ENCODE peak calls at places on chromosome 18, in seven cellular contexts. Z is IMR-90, P is mesenchymal stem cell, J is H9, Y is H1, H is neuronal stem cell, W is trophoblast cell. F is an unnamed sample.

GRCh38 chr18:25563816-25564370 is 211.9 kb upstream of the ZNF521 start:
- DNase-seq in P (no peak), J (no peak), W (no peak), Z (no peak), Y (no peak), H (no peak), F (no peak)

GRCh38 chr18:40529478-40529877 is 1425.6 kb upstream of the PIK3C3 start:
- DNase-seq in W (peak; percentile 27), Z (peak; percentile 16), J (no peak), Y (no peak), H (no peak), P (peak; percentile 14), F (peak; percentile 52)

GRCh38 chr18:75923169-75923568 is 495.7 kb upstream of the SMIM21 start:
- DNase-seq in W (no peak), J (no peak), P (no peak), Y (no peak), Z (peak; percentile 1), H (no peak), F (peak; percentile 90)

GRCh38 chr18:31371970-31372369 is 4.6 kb upstream of the DSG4 start:
- DNase-seq in Y (no peak), H (no peak), P (no peak), W (no peak), Z (no peak), J (no peak), F (no peak)

GRCh38 chr18:24987271-24987932 is 364.6 kb downstream of the ZNF521 start:
- DNase-seq in W (no peak), J (peak; percentile 43), H (peak; percentile 11), P (peak; percentile 48), Z (peak; percentile 35), Y (no peak), F (peak; percentile 68)

GRCh38 chr18:76203552-76203951 is 291.5 kb downstream of the ZNF516 start:
- DNase-seq in J (no peak), P (no peak), Z (no peak), W (no peak), Y (no peak), H (no peak), F (no peak)

GRCh38 chr18:34932792-34933466 is 108.3 kb upstream of the MAPRE2 start:
- DNase-seq in J (no peak), W (peak; percentile 65), Z (no peak), H (no peak), Y (no peak), P (no peak), F (no peak)

GRCh38 chr18:52352920-52353319 is 12.9 kb downstream of the DCC start:
- DNase-seq in W (no peak), J (no peak), P (no peak), Y (no peak), Z (no peak), H (no peak), F (no peak)

GRCh38 chr18:26756556-26756955 is 109.0 kb downstream of the AQP4 start:
- DNase-seq in W (no peak), H (no peak), Z (no peak), J (no peak), P (no peak), Y (no peak), F (no peak)

GRCh38 chr18:5287854-5288253 is 7.7 kb downstream of the ZBTB14 start:
- DNase-seq in Z (no peak), W (no peak), Y (no peak), J (no peak), P (no peak), H (no peak), F (peak; percentile 36)

GRCh38 chr18:73414069-73414468 is 546.3 kb upstream of the NETO1 start:
- DNase-seq in Z (no peak), Y (no peak), J (no peak), P (no peak), H (no peak), W (no peak), F (no peak)

GRCh38 chr18:74282359-74283254 is 9.2 kb downstream of the CYB5A start:
- DNase-seq in J (peak; percentile 62), H (no peak), W (peak; percentile 55), Z (no peak), Y (no peak), P (no peak), F (peak; percentile 25)

GRCh38 chr18:26543368-26543767 is 5.0 kb downstream of the KCTD1 start:
- DNase-seq in H (no peak), J (no peak), Y (no peak), Z (no peak), P (no peak), W (no peak), F (no peak)

GRCh38 chr18:74520096-74520833 is 14.0 kb upstream of the CNDP1 start:
- DNase-seq in J (peak; percentile 10), H (no peak), P (no peak), Z (no peak), W (peak; percentile 72), Y (no peak), F (no peak)

GRCh38 chr18:77086034-77086433 is 46.5 kb downstream of the MBP start:
- DNase-seq in Y (no peak), W (peak; percentile 61), J (no peak), Z (peak; percentile 81), H (no peak), P (peak; percentile 84), F (no peak)

GRCh38 chr18:79397288-79397829 is 1.6 kb downstream of the NFATC1 start:
- DNase-seq in H (no peak), P (no peak), W (no peak), Z (no peak), J (no peak), Y (no peak), F (no peak)

GRCh38 chr18:46320928-46321855 is 217.0 kb downstream of the HAUS1 start:
- DNase-seq in J (no peak), W (no peak), Y (no peak), H (no peak), Z (peak; percentile 55), P (no peak), F (no peak)

GRCh38 chr18:22283397-22283796 is 114.0 kb downstream of the GATA6 start:
- DNase-seq in W (no peak), H (no peak), J (no peak), P (peak; percentile 73), Y (no peak), Z (peak; percentile 56), F (peak; percentile 19)

GRCh38 chr18:65206551-65207260 is 544.1 kb upstream of the CDH7 start:
- DNase-seq in P (no peak), Y (no peak), J (peak; percentile 80), H (no peak), W (no peak), Z (no peak), F (peak; percentile 49)

GRCh38 chr18:7198326-7198725 is 32.6 kb upstream of the LRRC30 start:
- DNase-seq in Z (no peak), W (no peak), P (no peak), H (no peak), Y (no peak), J (no peak), F (no peak)
- H2BK5ac ChIP-seq in Z (no peak overlapping the region), W (no peak overlapping the region), P (no peak overlapping the region), H (no peak overlapping the region), Y (no peak overlapping the region), J (no peak overlapping the region), F (no peak overlapping the region)

GRCh38 chr18:13483316-13484270 is 242.8 kb downstream of the FAM210A start:
- DNase-seq in H (no peak), P (no peak), W (no peak), Z (no peak), J (no peak), Y (no peak), F (no peak)

GRCh38 chr18:13481820-13482640 is 244.3 kb downstream of the FAM210A start:
- DNase-seq in H (no peak), J (no peak), P (no peak), Z (no peak), Y (no peak), W (no peak), F (no peak)

GRCh38 chr18:13480856-13481255 is 245.5 kb downstream of the FAM210A start:
- DNase-seq in P (no peak), Z (no peak), H (no peak), W (no peak), Y (no peak), J (no peak), F (no peak)

GRCh38 chr18:13482641-13482945 is 243.8 kb downstream of the FAM210A start:
- DNase-seq in Z (no peak), Y (no peak), P (no peak), H (no peak), W (no peak), J (no peak), F (no peak)

DNA sequence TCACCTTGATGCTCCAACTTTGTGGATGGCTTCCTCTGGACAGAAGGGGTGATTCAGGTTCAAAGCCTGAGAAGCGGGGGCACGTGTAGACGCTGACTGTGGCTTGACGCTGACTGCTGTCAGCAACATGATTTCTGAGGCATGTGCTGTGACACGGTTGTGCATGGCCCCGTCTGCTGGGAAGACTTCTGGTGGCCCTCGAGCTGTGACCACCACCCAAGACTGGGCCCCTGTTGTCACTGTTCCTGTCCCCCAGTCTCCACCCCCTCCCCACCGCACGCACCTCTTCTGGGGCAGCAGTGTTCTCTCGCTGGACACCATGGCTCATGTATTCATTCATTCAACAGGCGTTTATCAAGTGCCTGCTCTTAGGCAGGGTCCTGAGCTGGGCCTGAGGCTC is 245.0 kb downstream of the FAM210A start:
- DNase-seq in P (no peak), Y (no peak), W (no peak), J (no peak), Z (no peak), H (no peak), F (no peak)
- H2BK5ac ChIP-seq in P (no peak overlapping the region), Y (no peak overlapping the region), W (no peak overlapping the region), J (no peak overlapping the region), Z (no peak overlapping the region), H (no peak overlapping the region), F (no peak overlapping the region)

DNA sequence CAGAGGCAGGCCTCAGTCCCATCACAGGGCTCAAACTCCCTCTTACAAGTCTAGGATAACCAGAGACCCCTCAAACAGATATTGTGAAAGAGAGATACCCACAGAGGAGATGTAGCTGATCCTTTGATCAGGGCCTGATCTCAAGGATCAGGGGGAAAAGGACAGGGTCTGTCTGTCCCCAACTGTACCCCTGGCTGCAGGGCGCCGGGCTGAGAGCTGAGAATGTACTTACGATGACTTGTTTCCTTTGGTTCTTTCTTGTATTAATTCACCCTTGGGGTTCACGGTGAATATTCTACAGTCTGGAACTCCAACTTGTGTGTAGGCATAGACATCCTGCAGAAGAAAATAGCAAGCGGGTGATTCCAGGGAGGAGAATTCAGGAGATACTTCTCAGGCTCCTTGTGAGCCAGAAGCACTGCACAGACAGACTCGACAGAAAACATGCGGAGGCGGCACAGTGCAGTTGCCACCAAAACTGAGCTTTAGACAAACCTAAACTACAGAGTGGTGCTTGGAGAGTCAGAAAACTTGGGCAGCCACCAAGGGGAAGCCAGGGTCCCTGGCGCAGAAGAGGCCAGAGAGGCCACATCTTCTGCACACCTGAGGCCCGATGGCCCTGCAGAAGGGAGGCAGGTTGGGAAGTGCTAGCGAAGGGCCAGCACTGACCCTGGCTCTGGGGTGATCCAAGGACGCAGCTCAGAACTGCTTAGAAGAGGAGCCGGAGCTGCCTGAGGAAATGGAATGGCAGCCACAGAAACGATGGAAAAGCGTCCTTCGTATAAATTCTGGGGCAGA is 73.9 kb downstream of the EMILIN2 start:
- DNase-seq in H (no peak), P (no peak), Y (no peak), W (no peak), Z (no peak), J (no peak), F (no peak)
- H2BK5ac ChIP-seq in H (no peak overlapping the region), P (no peak overlapping the region), Y (no peak overlapping the region), W (no peak overlapping the region), Z (no peak overlapping the region), J (no peak overlapping the region), F (no peak overlapping the region)

DNA sequence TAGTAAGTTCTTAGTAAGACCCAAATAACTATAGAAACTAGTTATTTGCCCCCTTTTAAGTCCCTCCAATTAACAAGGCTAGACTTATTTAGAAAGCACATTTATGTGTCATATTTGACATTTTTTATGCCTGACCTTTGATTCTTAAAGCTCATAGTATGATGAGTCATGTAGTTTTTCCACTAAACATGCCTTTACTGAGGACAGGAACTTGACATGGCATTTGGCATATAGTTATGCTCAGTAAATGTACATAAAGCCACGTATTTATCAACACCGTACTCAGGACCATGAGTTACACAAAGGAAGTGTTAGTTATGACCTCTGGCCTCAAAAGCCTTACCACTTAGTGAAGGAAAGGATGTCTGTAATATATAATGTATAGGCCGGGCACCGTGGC is 78.9 kb downstream of the GNAL start:
- DNase-seq in J (no peak), P (peak; percentile 24), Z (no peak), W (no peak), Y (no peak), H (no peak), F (no peak)
- H2BK5ac ChIP-seq in J (no peak overlapping the region), P (no peak overlapping the region), Z (no peak overlapping the region), W (no peak overlapping the region), Y (no peak overlapping the region), H (no peak overlapping the region), F (no peak overlapping the region)

F was measured in mesendoderm.